ENCODE peak calls at places on chromosomes 3 and 15, in six cellular contexts. A, Z, E, X, K and P are unnamed samples.

GRCh38 chr3:72675243-72675642 is 173.0 kb downstream of the SHQ1 start:
- DNase-seq in A (no peak), Z (no peak), E (peak; percentile 25), X (no peak), K (no peak), P (no peak)

GRCh38 chr3:29976871-29977270 is 629.5 kb upstream of the TGFBR2 start:
- DNase-seq in A (no peak), Z (no peak), E (no peak), X (no peak), K (no peak), P (no peak)

GRCh38 chr3:159039286-159039685 is 237.4 kb downstream of the MFSD1 start:
- DNase-seq in A (no peak), Z (no peak), E (no peak), X (no peak), K (no peak), P (no peak)

GRCh38 chr3:64270861-64271260 is 45.6 kb upstream of the PRICKLE2 start:
- DNase-seq in A (no peak), Z (no peak), E (no peak), X (no peak), K (no peak), P (no peak)

GRCh38 chr3:138400651-138401070 is 33.8 kb upstream of the ESYT3 start:
- DNase-seq in A (no peak), Z (no peak), E (no peak), X (no peak), K (no peak), P (no peak)

GRCh38 chr3:169494982-169495381 is 168.5 kb downstream of the MECOM start:
- DNase-seq in A (no peak), Z (no peak), E (no peak), X (no peak), K (no peak), P (no peak)

GRCh38 chr3:139217633-139218032 is 126.2 kb upstream of the MRPS22 start:
- DNase-seq in A (no peak), Z (no peak), E (no peak), X (no peak), K (no peak), P (no peak)

GRCh38 chr3:107683447-107683846 is 160.7 kb downstream of the BBX start:
- DNase-seq in A (no peak), Z (peak; percentile 65), E (peak; percentile 74), X (peak; percentile 66), K (no peak), P (peak; percentile 37)

GRCh38 chr3:132084982-132085381 is 50.2 kb upstream of the CPNE4 start:
- DNase-seq in A (no peak), Z (no peak), E (no peak), X (no peak), K (no peak), P (no peak)

GRCh38 chr3:59313365-59313764 is 263.5 kb upstream of the CFAP20DC start:
- DNase-seq in A (peak; percentile 69), Z (peak; percentile 34), E (peak; percentile 31), X (peak; percentile 77), K (peak; percentile 68), P (peak; percentile 41)

GRCh38 chr15:91965501-91966180 is 112.1 kb downstream of the SLCO3A1 start:
- DNase-seq in A (no peak), Z (peak; percentile 58), E (peak; percentile 72), X (no peak), K (no peak), P (peak; percentile 76)

GRCh38 chr15:37134699-37135131 is 34.4 kb upstream of the MEIS2 start:
- DNase-seq in A (no peak), Z (peak; percentile 72), E (peak; percentile 46), X (peak; percentile 67), K (peak; percentile 49), P (peak; percentile 73)

GRCh38 chr3:119331661-119332060 is 37.5 kb downstream of the ARHGAP31 start:
- DNase-seq in A (no peak), Z (peak; percentile 23), E (peak; percentile 47), X (no peak), K (no peak), P (peak; percentile 58)

GRCh38 chr3:175486255-175486654 is 627.1 kb downstream of the NAALADL2 start:
- DNase-seq in A (no peak), Z (no peak), E (no peak), X (no peak), K (no peak), P (peak; percentile 2)

GRCh38 chr15:44075535-44075934 is 119.5 kb downstream of the FRMD5 start:
- DNase-seq in A (no peak), Z (peak; percentile 74), E (peak; percentile 32), X (no peak), K (no peak), P (peak; percentile 77)

GRCh38 chr15:77568014-77568959 is 64.4 kb downstream of the LINGO1 start:
- DNase-seq in A (no peak), Z (no peak), E (no peak), X (peak; percentile 13), K (no peak), P (no peak)

GRCh38 chr3:189530822-189531221 is 100.4 kb upstream of the TP63 start:
- DNase-seq in A (no peak), Z (peak; percentile 20), E (peak; percentile 12), X (peak; percentile 17), K (no peak), P (peak; percentile 44)

GRCh38 chr3:17442332-17443049 is 299.9 kb downstream of the TBC1D5 start:
- DNase-seq in A (no peak), Z (no peak), E (no peak), X (peak; percentile 44), K (no peak), P (peak; percentile 11)

GRCh38 chr3:98521897-98522537 is 685 bp downstream of the CLDND1 start:
- DNase-seq in A (no peak), Z (peak; percentile 62), E (peak; percentile 47), X (peak; percentile 68), K (peak; percentile 60), P (peak; percentile 62)

GRCh38 chr3:22297436-22297835 is 546.4 kb upstream of the ZNF385D start:
- DNase-seq in A (no peak), Z (no peak), E (no peak), X (peak; percentile 33), K (no peak), P (no peak)

GRCh38 chr3:98952404-98952803 is 50.9 kb upstream of the DCBLD2 start:
- DNase-seq in A (no peak), Z (no peak), E (no peak), X (no peak), K (no peak), P (no peak)

GRCh38 chr3:107690522-107691138 is 167.9 kb downstream of the BBX start:
- DNase-seq in A (no peak), Z (peak; percentile 79), E (peak; percentile 71), X (peak; percentile 86), K (peak; percentile 61), P (peak; percentile 79)

GRCh38 chr3:127801914-127802313 is 20.4 kb downstream of the MGLL start:
- DNase-seq in A (no peak), Z (no peak), E (no peak), X (no peak), K (no peak), P (no peak)
- H3K4me3 ChIP-seq in A (no peak overlapping the region), Z (no peak overlapping the region), E (no peak overlapping the region), X (no peak overlapping the region), K (no peak overlapping the region), P (no peak overlapping the region)

GRCh38 chr3:184741259-184741556 is 29.3 kb upstream of the MAGEF1 start:
- DNase-seq in A (no peak), Z (no peak), E (no peak), X (no peak), K (no peak), P (no peak)

GRCh38 chr3:184738982-184739381 is 27.1 kb upstream of the MAGEF1 start:
- DNase-seq in A (no peak), Z (no peak), E (no peak), X (no peak), K (no peak), P (no peak)

GRCh38 chr3:184740509-184741258 is 28.8 kb upstream of the MAGEF1 start:
- DNase-seq in A (no peak), Z (peak; percentile 42), E (peak; percentile 66), X (peak; percentile 37), K (no peak), P (peak; percentile 48)

GRCh38 chr3:184738519-184738890 is 26.6 kb upstream of the MAGEF1 start:
- DNase-seq in A (no peak), Z (no peak), E (no peak), X (no peak), K (no peak), P (no peak)

DNA sequence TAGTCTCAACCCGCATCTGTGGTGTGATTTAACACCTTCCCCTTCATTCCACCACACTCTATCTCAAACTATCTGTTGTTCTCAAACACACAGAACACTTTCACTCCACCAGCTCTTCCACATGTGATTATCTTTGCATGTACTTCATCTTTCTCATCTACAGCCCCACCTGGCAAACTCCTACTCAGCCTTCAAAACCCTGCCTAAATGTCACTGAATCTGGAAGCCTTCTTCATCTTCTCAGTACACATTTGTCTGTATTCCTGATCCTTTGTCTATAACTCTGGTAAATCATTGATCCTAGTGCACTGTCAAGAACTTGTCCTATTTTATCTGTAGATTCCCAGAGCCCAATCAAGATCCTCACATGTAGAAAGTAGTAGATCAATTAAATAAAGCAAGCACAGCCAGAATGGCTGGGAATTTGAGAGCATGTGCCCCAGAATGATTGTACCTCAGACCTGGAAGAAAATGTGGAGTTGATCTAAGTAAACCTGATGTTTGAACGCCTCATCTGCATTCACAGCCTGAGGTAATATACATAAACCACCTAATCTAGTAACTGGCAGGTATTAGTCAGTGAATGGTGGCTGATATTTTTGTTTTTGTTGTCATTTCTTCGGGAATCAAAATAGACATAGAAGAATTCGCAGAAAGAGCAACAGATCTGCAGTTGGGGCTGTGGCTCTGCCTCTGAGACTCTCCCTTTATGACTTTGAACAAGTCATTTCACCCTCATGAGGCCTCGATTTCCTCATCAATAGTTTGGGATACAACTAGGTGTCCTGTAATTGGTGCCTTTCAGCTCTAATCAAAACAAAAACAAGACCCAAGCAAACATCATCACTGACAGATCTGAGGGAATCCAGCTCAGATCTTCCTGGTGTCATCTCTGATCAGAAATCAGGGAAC is 28.0 kb upstream of the MAGEF1 start:
- DNase-seq in A (no peak), Z (no peak), E (no peak), X (no peak), K (no peak), P (no peak)
- TF ChIP-seq CTCF in A (no peak), Z (no peak), E (no peak), X (no peak), K (no peak), P (no peak)

DNA sequence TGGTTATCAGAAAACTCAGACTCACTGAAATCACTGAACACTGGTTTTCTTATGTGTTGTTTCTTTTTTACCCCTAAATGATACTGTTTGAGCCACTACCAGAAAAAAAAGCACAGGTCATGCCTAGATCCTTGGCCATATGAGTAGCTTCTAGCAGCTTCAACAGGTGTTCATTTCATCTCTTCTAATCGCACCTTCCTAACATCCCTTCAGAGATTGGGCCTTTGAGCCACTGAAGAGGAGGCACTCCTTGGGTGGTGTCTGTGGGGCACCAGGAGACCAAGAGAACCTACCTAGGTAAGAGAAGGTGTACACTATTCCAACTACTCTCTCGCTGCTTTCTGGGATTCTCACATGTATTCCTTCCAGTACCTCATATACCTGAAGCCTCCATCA is 2.5 kb downstream of the HEG1 start:
- DNase-seq in A (no peak), Z (no peak), E (no peak), X (no peak), K (no peak), P (no peak)
- H3K4me3 ChIP-seq in A (peak overlapping the region; percentile 84), Z (peak overlapping the region; percentile 91), E (peak overlapping the region; percentile 74), X (peak overlapping the region; percentile 65), K (peak overlapping the region; percentile 2), P (peak overlapping the region; percentile 96)

DNA sequence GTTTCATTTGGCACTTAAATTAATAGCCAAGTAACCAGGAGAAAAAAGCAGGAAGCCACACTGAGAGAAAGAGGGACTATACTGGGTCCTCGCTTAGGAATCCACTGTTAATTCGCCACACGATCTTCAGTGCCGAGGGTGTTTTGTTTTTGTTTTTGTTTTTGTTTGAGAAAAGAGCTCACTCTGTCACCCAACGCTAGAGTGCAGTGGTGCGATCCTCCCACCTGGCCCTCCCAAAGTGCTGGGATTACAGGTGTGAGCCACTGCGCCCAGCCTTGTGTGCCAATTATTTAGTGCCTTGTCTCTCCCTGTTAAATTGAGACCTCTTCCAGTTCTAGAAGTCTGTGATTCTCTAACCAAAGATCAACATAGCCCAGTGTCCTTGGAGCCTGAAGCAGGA is 53.8 kb upstream of the TPM1 start:
- DNase-seq in A (no peak), Z (no peak), E (no peak), X (no peak), K (no peak), P (no peak)
- TF ChIP-seq CTCF in A (no peak), Z (no peak), E (no peak), X (no peak), K (peak; percentile 11), P (no peak)